ENCODE peak calls at places on chromosomes 4 and X, in nine cellular contexts. M, H, L, N, S, B, R, P and Q are unnamed samples. For H3K27me3 and H3K36me3, the result is how much of the 10 kb centered on the place peaks cover.

GRCh38 chr4:153781717-153782416 is 7.0 kb downstream of the SFRP2 start:
- DNase-seq in M (no peak), H (no peak), L (peak), N (no peak), S (no peak), B (no peak), R (no peak), P (no peak), Q (no peak)

GRCh38 chr4:98873059-98873458 is 55.9 kb downstream of the EIF4E start:
- DNase-seq in M (no peak), H (no peak), L (peak), N (no peak), S (no peak), B (no peak), R (no peak), P (no peak), Q (no peak)

GRCh38 chr4:78766026-78766425 is 10.1 kb upstream of the BMP2K start:
- DNase-seq in M (no peak), H (no peak), L (peak), N (peak), S (no peak), B (no peak), R (no peak), P (no peak), Q (no peak)

GRCh38 chr4:177251237-177251636 is 58.4 kb upstream of the NEIL3 start:
- DNase-seq in M (no peak), H (no peak), L (no peak), N (no peak), S (no peak), B (no peak), R (no peak), P (peak), Q (no peak)

GRCh38 chrX:8139713-8140112 is 31.4 kb downstream of the VCX2 start:
- DNase-seq in M (no peak), H (no peak), L (no peak), N (no peak), S (no peak), B (no peak), R (peak), P (no peak), Q (no peak)

GRCh38 chr4:175791221-175791620 is 20.8 kb downstream of the GPM6A start:
- DNase-seq in M (no peak), H (no peak), L (no peak), N (no peak), S (no peak), B (no peak), R (no peak), P (no peak), Q (no peak)

GRCh38 chr4:176034498-176034897 is 31.1 kb upstream of the WDR17 start:
- DNase-seq in M (no peak), H (no peak), L (peak), N (peak), S (no peak), B (no peak), R (no peak), P (no peak), Q (no peak)

GRCh38 chr4:162684371-162684700 is 482.4 kb downstream of the NAF1 start:
- DNase-seq in M (no peak), H (no peak), L (no peak), N (no peak), S (no peak), B (no peak), R (no peak), P (no peak), Q (no peak)

GRCh38 chrX:17377795-17378194 is 2.8 kb downstream of the NHS start:
- DNase-seq in M (no peak), H (no peak), L (no peak), N (no peak), S (no peak), B (no peak), R (no peak), P (no peak), Q (no peak)

GRCh38 chr4:169664615-169665014 is 44.2 kb downstream of the CLCN3 start:
- DNase-seq in M (no peak), H (no peak), L (no peak), N (peak), S (no peak), B (no peak), R (no peak), P (no peak), Q (no peak)

GRCh38 chr4:155529197-155529596 is 137.5 kb upstream of the GUCY1A1 start:
- DNase-seq in M (no peak), H (no peak), L (no peak), N (peak), S (no peak), B (no peak), R (no peak), P (no peak), Q (no peak)

GRCh38 chr4:101156619-101157310 is 190.6 kb downstream of the PPP3CA start:
- DNase-seq in M (no peak), H (no peak), L (peak), N (no peak), S (no peak), B (no peak), R (no peak), P (no peak), Q (no peak)

GRCh38 chr4:78693777-78694456 is 82.2 kb upstream of the BMP2K start:
- DNase-seq in M (no peak), H (no peak), L (no peak), N (no peak), S (no peak), B (no peak), R (peak), P (no peak), Q (no peak)

GRCh38 chrX:116499780-116500179 is 37.0 kb upstream of the CT83 start:
- DNase-seq in M (no peak), H (no peak), L (no peak), N (no peak), S (no peak), B (no peak), R (peak), P (no peak), Q (no peak)

GRCh38 chr4:19009886-19010285 is 988.3 kb upstream of the LCORL start:
- DNase-seq in M (no peak), H (no peak), L (no peak), N (no peak), S (no peak), B (no peak), R (no peak), P (no peak), Q (no peak)

GRCh38 chr4:100366213-100366612 is 151.6 kb downstream of the EMCN start:
- DNase-seq in M (no peak), H (no peak), L (peak), N (no peak), S (no peak), B (no peak), R (no peak), P (no peak), Q (no peak)

GRCh38 chrX:110003167-110004156 is 548 bp downstream of the TMEM164 start:
- DNase-seq in M (peak), H (no peak), L (no peak), N (no peak), S (peak), B (peak), R (peak), P (peak), Q (peak)

GRCh38 chr4:117983541-117984451 is 50.5 kb upstream of the NDST3 start:
- DNase-seq in M (no peak), H (no peak), L (peak), N (no peak), S (no peak), B (no peak), R (no peak), P (no peak), Q (no peak)

GRCh38 chr4:186948361-186949291 is 225.0 kb upstream of the FAT1 start:
- DNase-seq in M (no peak), H (peak), L (peak), N (no peak), S (no peak), B (no peak), R (no peak), P (no peak), Q (no peak)

GRCh38 chr4:16165931-16166330 is 60.3 kb downstream of the TAPT1 start:
- DNase-seq in M (no peak), H (no peak), L (no peak), N (no peak), S (no peak), B (no peak), R (no peak), P (no peak), Q (no peak)

GRCh38 chrX:53211391-53211978 is 13.5 kb downstream of the KDM5C start:
- DNase-seq in M (no peak), H (no peak), L (peak), N (no peak), S (no peak), B (no peak), R (no peak), P (no peak), Q (no peak)

GRCh38 chrX:10725071-10725470 is 104.7 kb upstream of the MID1 start:
- DNase-seq in M (no peak), H (no peak), L (peak), N (peak), S (no peak), B (no peak), R (no peak), P (no peak), Q (no peak)

GRCh38 chrX:139287155-139287924 is 243.2 kb upstream of the F9 start:
- DNase-seq in M (peak), H (no peak), L (no peak), N (no peak), S (no peak), B (no peak), R (no peak), P (peak), Q (no peak)

GRCh38 chr4:3436798-3437581 is 4.8 kb upstream of the HGFAC start:
- DNase-seq in M (peak), H (no peak), L (peak), N (peak), S (no peak), B (no peak), R (peak), P (peak), Q (no peak)

GRCh38 chr4:4677825-4678522 is 136.1 kb upstream of the STX18 start:
- DNase-seq in M (no peak), H (no peak), L (peak), N (peak), S (no peak), B (no peak), R (no peak), P (no peak), Q (no peak)

GRCh38 chr4:8155660-8156421 is 2.8 kb downstream of the ABLIM2 start:
- DNase-seq in M (no peak), H (no peak), L (no peak), N (no peak), S (no peak), B (peak), R (no peak), P (no peak), Q (no peak)

GRCh38 chr4:107258359-107258758 is 222.2 kb upstream of the DKK2 start:
- DNase-seq in M (no peak), H (no peak), L (peak), N (no peak), S (no peak), B (no peak), R (no peak), P (no peak), Q (no peak)

GRCh38 chrX:48677456-48678030 is 6.1 kb upstream of the WAS start:
- DNase-seq in M (no peak), H (no peak), L (no peak), N (no peak), S (no peak), B (peak), R (no peak), P (no peak), Q (no peak)
- TF ChIP-seq POLR2A in M (no peak), H (no peak), L (no peak), N (no peak), S (no peak), B (no peak), R (no peak), P (no peak), Q (no peak)

GRCh38 chr4:1047976-1048780 is 36.8 kb downstream of the FGFRL1 start:
- DNase-seq in M (no peak), H (no peak), L (no peak), N (no peak), S (peak), B (peak), R (no peak), P (peak), Q (peak)
- H3K27me3 ChIP-seq in M (under half), H (under half), L (under half), N (under half), S (half or more), B (half or more), R (under half), P (half or more), Q (under half)

DNA sequence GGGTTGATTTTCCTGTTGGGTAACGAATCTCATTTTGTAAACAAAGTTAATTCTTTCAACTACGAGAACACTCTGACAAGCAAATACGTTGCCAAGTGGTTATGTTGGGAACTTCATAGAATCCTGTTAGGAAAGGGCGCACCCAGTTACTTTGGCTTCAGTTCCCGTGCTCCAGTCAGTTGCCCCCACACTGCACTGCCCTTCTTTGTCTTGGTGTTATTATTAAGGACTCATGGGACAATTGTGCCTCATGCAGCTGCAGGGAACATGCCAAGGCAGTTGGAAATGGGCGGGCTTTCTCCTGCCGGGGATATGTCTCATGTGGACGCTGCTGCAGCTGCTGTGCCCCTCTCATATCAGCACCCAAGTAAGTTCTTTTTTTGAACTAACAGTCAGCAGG is 28.9 kb downstream of the OFD1 start:
- DNase-seq in M (peak), H (peak), L (no peak), N (no peak), S (no peak), B (no peak), R (peak), P (no peak), Q (no peak)
- H3K36me3 ChIP-seq in M (half or more), H (half or more), L (under half), N (under half), S (under half), B (under half), R (under half), P (under half), Q (under half)

GRCh38 chr4:168536448-168536847 is 39.6 kb downstream of the PALLD start:
- DNase-seq in M (no peak), H (no peak), L (no peak), N (no peak), S (no peak), B (no peak), R (no peak), P (no peak), Q (no peak)
- TF ChIP-seq POLR2A in M (no peak), H (no peak), L (no peak), N (no peak), S (no peak), B (no peak), R (no peak), P (no peak), Q (no peak)

GRCh38 chrX:72094894-72095293 is 36.8 kb downstream of the RTL5 start:
- DNase-seq in M (peak), H (peak), L (peak), N (peak), S (no peak), B (peak), R (peak), P (peak), Q (peak)
- H3K27me3 ChIP-seq in M (under half), H (under half), L (under half), N (under half), S (under half), B (under half), R (under half), P (under half), Q (under half)

DNA sequence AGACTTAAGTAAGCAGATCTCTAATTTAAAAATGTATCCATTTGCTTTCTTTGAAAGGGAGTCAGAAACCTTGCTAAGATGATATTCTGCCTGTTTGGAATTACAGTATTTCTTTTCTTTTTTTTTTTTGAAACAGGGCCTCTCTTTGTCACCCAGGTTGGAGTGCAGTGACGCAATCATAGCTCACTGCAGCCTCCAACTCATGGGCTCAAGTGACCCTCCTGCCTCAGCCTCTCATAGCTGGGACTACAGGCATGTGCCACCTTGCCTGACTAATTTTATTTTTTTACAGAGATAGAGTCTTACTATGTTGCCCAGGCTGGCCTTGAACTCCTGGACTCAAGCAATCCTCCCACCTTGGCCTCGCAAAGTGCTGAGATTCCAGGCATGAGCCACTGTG is 40.0 kb downstream of the ANAPC4 start:
- DNase-seq in M (no peak), H (no peak), L (no peak), N (no peak), S (no peak), B (no peak), R (no peak), P (no peak), Q (no peak)
- H3K36me3 ChIP-seq in M (half or more), H (half or more), L (under half), N (under half), S (under half), B (half or more), R (half or more), P (under half), Q (under half)

GRCh38 chrX:46912673-46913491 is 661 bp downstream of the JADE3 start:
- DNase-seq in M (peak), H (peak), L (peak), N (peak), S (peak), B (peak), R (peak), P (peak), Q (peak)
- TF ChIP-seq POLR2A in M (no peak), H (no peak), L (no peak), N (no peak), S (no peak), B (no peak), R (no peak), P (no peak), Q (no peak)

GRCh38 chr4:132866616-132867015 is 282.5 kb upstream of the PCDH10 start:
- DNase-seq in M (no peak), H (no peak), L (no peak), N (no peak), S (no peak), B (no peak), R (no peak), P (no peak), Q (no peak)
- H3K27me3 ChIP-seq in M (under half), H (under half), L (under half), N (under half), S (under half), B (under half), R (under half), P (under half), Q (under half)

GRCh38 chr4:56986192-56986591 is 7.5 kb downstream of the POLR2B start:
- DNase-seq in M (no peak), H (no peak), L (no peak), N (no peak), S (no peak), B (no peak), R (no peak), P (no peak), Q (no peak)

GRCh38 chr4:56995525-56995924 is 16.8 kb downstream of the POLR2B start:
- DNase-seq in M (peak), H (peak), L (peak), N (peak), S (peak), B (no peak), R (no peak), P (peak), Q (peak)

GRCh38 chr4:56986952-56987351 is 8.3 kb downstream of the POLR2B start:
- DNase-seq in M (no peak), H (no peak), L (no peak), N (no peak), S (no peak), B (no peak), R (no peak), P (no peak), Q (no peak)

DNA sequence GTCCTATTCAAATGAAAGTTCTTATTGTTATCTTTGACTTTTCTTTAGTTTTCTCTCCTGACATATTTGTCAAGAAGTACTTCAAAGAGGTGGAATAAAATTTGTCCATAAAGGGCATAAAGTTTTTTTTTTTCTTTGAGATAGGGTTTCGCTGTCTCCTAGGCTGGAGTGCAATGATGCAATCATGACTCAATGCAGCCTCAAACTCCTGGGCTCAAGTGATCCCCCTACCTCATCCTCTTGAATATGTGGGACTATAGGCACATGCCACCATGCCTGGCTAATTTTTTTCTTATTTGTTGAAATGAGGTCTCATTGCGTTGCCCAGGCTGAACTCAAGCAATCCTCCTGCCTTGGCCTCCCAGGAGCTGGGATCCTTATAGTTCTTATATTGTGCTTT is 11.4 kb downstream of the POLR2B start:
- DNase-seq in M (no peak), H (no peak), L (peak), N (no peak), S (no peak), B (no peak), R (no peak), P (no peak), Q (no peak)
- H3K36me3 ChIP-seq in M (half or more), H (half or more), L (under half), N (under half), S (under half), B (half or more), R (half or more), P (under half), Q (under half)

GRCh38 chrX:39602226-39602625 is 495.5 kb downstream of the BCOR start:
- DNase-seq in M (no peak), H (no peak), L (no peak), N (no peak), S (no peak), B (no peak), R (no peak), P (no peak), Q (no peak)
- TF ChIP-seq POLR2A in M (no peak), H (no peak), L (no peak), N (no peak), S (no peak), B (no peak), R (no peak), P (no peak), Q (no peak)